ENCODE peak calls at places on chromosome 12, in five cellular contexts. One of them, this sample, is unnamed.

GRCh38 chr12:104350211-104350908 is 46.8 kb downstream of the EID3 start:
- DNase-seq in left cardiac atrium: no peak
- DNase-seq in spleen: no peak
- DNase-seq in glutamatergic neuron: no peak
- DNase-seq in natural killer cell: no peak
- DNase-seq in this sample: no peak

GRCh38 chr12:101710289-101710688 is 12.8 kb downstream of the CHPT1 start:
- DNase-seq in left cardiac atrium: no peak
- DNase-seq in spleen: no peak
- DNase-seq in glutamatergic neuron: no peak
- DNase-seq in natural killer cell: no peak
- DNase-seq in this sample: no peak

GRCh38 chr12:90672081-90672480 is 282.9 kb downstream of the CCER1 start:
- DNase-seq in left cardiac atrium: no peak
- DNase-seq in spleen: no peak
- DNase-seq in glutamatergic neuron: no peak
- DNase-seq in natural killer cell: no peak
- DNase-seq in this sample: no peak

GRCh38 chr12:24742378-24742777 is 206.5 kb downstream of the BCAT1 start:
- DNase-seq in left cardiac atrium: no peak
- DNase-seq in spleen: peak
- DNase-seq in glutamatergic neuron: no peak
- DNase-seq in natural killer cell: no peak
- DNase-seq in this sample: no peak

GRCh38 chr12:57899010-57899662 is 42.2 kb upstream of the ATP23 start:
- DNase-seq in left cardiac atrium: no peak
- DNase-seq in spleen: peak
- DNase-seq in glutamatergic neuron: no peak
- DNase-seq in natural killer cell: peak
- DNase-seq in this sample: no peak

GRCh38 chr12:108332791-108333382 is 6.2 kb downstream of the CMKLR1 start:
- DNase-seq in left cardiac atrium: peak
- DNase-seq in spleen: peak
- DNase-seq in glutamatergic neuron: no peak
- DNase-seq in natural killer cell: peak
- DNase-seq in this sample: no peak

GRCh38 chr12:11085419-11085818 is 6.7 kb downstream of the TAS2R43 start:
- DNase-seq in left cardiac atrium: no peak
- DNase-seq in spleen: no peak
- DNase-seq in glutamatergic neuron: no peak
- DNase-seq in natural killer cell: no peak
- DNase-seq in this sample: no peak

GRCh38 chr12:83074495-83074894 is 387.8 kb downstream of the TMTC2 start:
- DNase-seq in left cardiac atrium: no peak
- DNase-seq in spleen: no peak
- DNase-seq in glutamatergic neuron: no peak
- DNase-seq in natural killer cell: no peak
- DNase-seq in this sample: no peak

GRCh38 chr12:3311027-3311402 is 180.0 kb upstream of the PRMT8 start:
- DNase-seq in left cardiac atrium: no peak
- DNase-seq in spleen: no peak
- DNase-seq in glutamatergic neuron: no peak
- DNase-seq in natural killer cell: no peak
- DNase-seq in this sample: no peak

GRCh38 chr12:50676761-50677160 is 87.1 kb upstream of the ATF1 start:
- DNase-seq in left cardiac atrium: no peak
- DNase-seq in spleen: no peak
- DNase-seq in glutamatergic neuron: no peak
- DNase-seq in natural killer cell: no peak
- DNase-seq in this sample: no peak

GRCh38 chr12:110373025-110373876 is 30.3 kb downstream of the ANAPC7 start:
- DNase-seq in left cardiac atrium: no peak
- DNase-seq in spleen: no peak
- DNase-seq in glutamatergic neuron: peak
- DNase-seq in natural killer cell: no peak
- DNase-seq in this sample: no peak

GRCh38 chr12:79515526-79515935 is 175.2 kb downstream of the PAWR start:
- DNase-seq in left cardiac atrium: no peak
- DNase-seq in spleen: no peak
- DNase-seq in glutamatergic neuron: no peak
- DNase-seq in natural killer cell: no peak
- DNase-seq in this sample: no peak

GRCh38 chr12:23895792-23896218 is 53.7 kb downstream of the SOX5 start:
- DNase-seq in left cardiac atrium: no peak
- DNase-seq in spleen: no peak
- DNase-seq in glutamatergic neuron: peak
- DNase-seq in natural killer cell: no peak
- DNase-seq in this sample: no peak